ENCODE peak calls at places on chromosomes 5 and 9, in five cellular contexts. One of them, this sample, is unnamed.
A peak's percentile ranks its signal among the peaks of the same experiment; 100 is the strongest.

GRCh38 chr5:77428033-77428432 is 64.1 kb downstream of the WDR41 start:
- DNase-seq in HepG2: no peak
- DNase-seq in GM12891: no peak
- DNase-seq in GM12878: no peak
- DNase-seq in K562: no peak
- DNase-seq in this sample: no peak

GRCh38 chr9:14352549-14352948 is 38.6 kb upstream of the NFIB start:
- DNase-seq in HepG2: peak; percentile 30
- DNase-seq in GM12891: no peak
- DNase-seq in K562: no peak
- DNase-seq in GM12878: no peak
- DNase-seq in this sample: no peak

GRCh38 chr9:110687497-110687896 is 18.9 kb downstream of the MUSK start:
- DNase-seq in GM12878: no peak
- DNase-seq in HepG2: no peak
- DNase-seq in GM12891: no peak
- DNase-seq in K562: no peak
- DNase-seq in this sample: no peak

GRCh38 chr9:137948642-137949041 is 71.1 kb downstream of the CACNA1B start:
- DNase-seq in GM12891: no peak
- DNase-seq in K562: no peak
- DNase-seq in HepG2: no peak
- DNase-seq in GM12878: no peak
- DNase-seq in this sample: no peak

GRCh38 chr9:34124103-34124502 is 2.4 kb downstream of the DCAF12 start:
- DNase-seq in HepG2: no peak
- DNase-seq in K562: peak; percentile 51
- DNase-seq in GM12878: no peak
- DNase-seq in GM12891: no peak
- DNase-seq in this sample: no peak

GRCh38 chr5:125870271-125870670 is 552.9 kb upstream of the GRAMD2B start:
- DNase-seq in GM12891: no peak
- DNase-seq in K562: no peak
- DNase-seq in HepG2: no peak
- DNase-seq in GM12878: no peak
- DNase-seq in this sample: no peak

GRCh38 chr5:157670662-157671591 is at the start of gene C5orf52:
- DNase-seq in K562: no peak
- DNase-seq in HepG2: peak; percentile 47
- DNase-seq in GM12891: peak; percentile 48
- DNase-seq in GM12878: peak; percentile 23
- DNase-seq in this sample: peak; percentile 45

GRCh38 chr5:65085181-65085580 is 316.5 kb downstream of the CWC27 start:
- DNase-seq in GM12878: no peak
- DNase-seq in GM12891: no peak
- DNase-seq in K562: no peak
- DNase-seq in HepG2: no peak
- DNase-seq in this sample: no peak

GRCh38 chr9:17503196-17503595 is 75.7 kb upstream of the SH3GL2 start:
- DNase-seq in K562: no peak
- DNase-seq in HepG2: no peak
- DNase-seq in GM12878: no peak
- DNase-seq in GM12891: no peak
- DNase-seq in this sample: no peak

GRCh38 chr5:144697847-144698262 is 527.2 kb downstream of the KCTD16 start:
- DNase-seq in GM12878: no peak
- DNase-seq in GM12891: no peak
- DNase-seq in K562: no peak
- DNase-seq in HepG2: no peak
- DNase-seq in this sample: no peak

GRCh38 chr9:100602302-100602930 is 24.5 kb downstream of the CAVIN4 start:
- DNase-seq in K562: peak; percentile 36
- DNase-seq in HepG2: peak; percentile 43
- DNase-seq in GM12891: no peak
- DNase-seq in GM12878: no peak
- DNase-seq in this sample: no peak

GRCh38 chr9:70257991-70258691 is 637 bp upstream of the SMC5 start:
- DNase-seq in GM12891: peak; percentile 7
- DNase-seq in K562: peak; percentile 14
- DNase-seq in GM12878: no peak
- DNase-seq in HepG2: peak; percentile 26
- DNase-seq in this sample: peak; percentile 1

GRCh38 chr5:57231607-57232006 is 57.7 kb downstream of the GPBP1 start:
- DNase-seq in GM12878: no peak
- DNase-seq in K562: no peak
- DNase-seq in HepG2: no peak
- DNase-seq in GM12891: no peak
- DNase-seq in this sample: no peak

GRCh38 chr5:68220260-68220659 is 4.7 kb downstream of the PIK3R1 start:
- DNase-seq in K562: no peak
- DNase-seq in GM12891: no peak
- DNase-seq in GM12878: no peak
- DNase-seq in HepG2: no peak
- DNase-seq in this sample: no peak

GRCh38 chr5:117454716-117455212 is 880.1 kb upstream of the SEMA6A start:
- DNase-seq in GM12891: peak; percentile 4
- DNase-seq in HepG2: peak; percentile 50
- DNase-seq in GM12878: peak; percentile 20
- DNase-seq in K562: peak; percentile 29
- DNase-seq in this sample: no peak

GRCh38 chr9:806285-807156 is 35.0 kb upstream of the DMRT1 start:
- DNase-seq in GM12891: no peak
- DNase-seq in GM12878: peak; percentile 4
- DNase-seq in K562: peak; percentile 9
- DNase-seq in HepG2: peak; percentile 35
- DNase-seq in this sample: no peak
- TF ChIP-seq TAF1 in GM12891: no peak
- TF ChIP-seq TAF1 in GM12878: no peak
- TF ChIP-seq TAF1 in K562: no peak
- TF ChIP-seq TAF1 in HepG2: no peak
- TF ChIP-seq TAF1 in this sample: no peak

DNA sequence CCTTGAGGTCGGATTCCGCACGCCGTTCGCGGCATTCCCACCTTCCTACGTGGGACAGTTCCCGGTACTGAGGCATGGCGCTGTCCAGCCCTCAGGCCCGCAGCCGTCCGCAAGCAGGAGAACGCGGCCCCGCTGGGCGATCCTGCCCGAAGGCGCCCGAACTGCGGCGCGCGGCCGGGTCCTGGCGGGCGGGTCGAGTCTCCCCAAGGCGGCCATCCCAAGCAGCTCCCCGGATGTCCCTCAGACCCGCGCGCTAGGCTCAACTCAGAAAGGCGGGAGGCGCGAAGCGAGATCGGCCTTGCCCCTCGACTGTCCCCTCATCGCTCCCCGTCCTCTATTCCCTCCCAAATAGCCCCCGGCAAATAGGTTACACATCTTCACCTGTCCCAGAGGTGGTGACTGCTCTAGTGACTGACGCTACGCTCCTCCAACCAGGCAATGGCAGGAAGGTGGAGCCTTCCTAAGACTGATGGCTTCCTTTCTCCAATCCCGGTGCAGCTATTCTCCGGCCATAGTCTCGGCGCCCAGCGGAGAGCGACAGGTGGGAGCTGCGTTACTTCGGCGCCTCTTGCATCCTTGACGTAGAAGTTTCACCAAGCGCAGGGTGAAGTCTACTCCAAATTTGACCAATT is 787 bp upstream of the ANKHD1 start:
- DNase-seq in HepG2: peak; percentile 96
- DNase-seq in K562: peak; percentile 93
- DNase-seq in GM12878: peak; percentile 95
- DNase-seq in GM12891: peak; percentile 75
- DNase-seq in this sample: peak; percentile 74
- TF ChIP-seq POLR2A in HepG2: peak; percentile 74
- TF ChIP-seq POLR2A in K562: peak; percentile 83
- TF ChIP-seq POLR2A in GM12878: peak; percentile 75
- TF ChIP-seq POLR2A in GM12891: peak; percentile 72
- TF ChIP-seq POLR2A in this sample: peak; percentile 75

DNA sequence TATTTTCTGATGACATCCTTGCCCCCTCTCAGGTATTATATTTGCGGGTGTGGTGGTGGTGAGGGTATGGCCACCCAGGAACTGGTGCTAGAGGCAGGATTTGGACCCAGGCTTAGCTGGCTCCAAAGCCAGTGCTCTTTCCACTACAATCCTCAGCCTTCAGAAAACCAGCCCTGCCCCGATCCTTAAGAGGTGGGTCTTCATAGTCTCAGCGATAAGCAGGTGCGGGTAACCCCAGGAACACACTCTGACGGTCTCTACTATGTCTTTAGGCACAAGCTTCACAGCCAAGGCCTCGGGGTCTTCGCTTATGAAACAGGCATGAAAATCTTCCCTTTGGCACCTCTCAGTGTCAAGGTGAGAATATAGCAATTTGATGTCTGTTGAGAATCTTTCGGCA is 169.3 kb downstream of the FGF18 start:
- DNase-seq in K562: no peak
- DNase-seq in HepG2: no peak
- DNase-seq in GM12878: no peak
- DNase-seq in GM12891: no peak
- DNase-seq in this sample: no peak
- TF ChIP-seq TAF1 in K562: no peak
- TF ChIP-seq TAF1 in HepG2: no peak
- TF ChIP-seq TAF1 in GM12878: no peak
- TF ChIP-seq TAF1 in GM12891: no peak
- TF ChIP-seq TAF1 in this sample: no peak

GRCh38 chr5:471750-472058 is 28.7 kb downstream of the EXOC3 start:
- DNase-seq in HepG2: no peak
- DNase-seq in GM12891: no peak
- DNase-seq in GM12878: no peak
- DNase-seq in K562: no peak
- DNase-seq in this sample: no peak

GRCh38 chr5:470961-471749 is 28.2 kb downstream of the EXOC3 start:
- DNase-seq in GM12878: no peak
- DNase-seq in GM12891: no peak
- DNase-seq in HepG2: no peak
- DNase-seq in K562: no peak
- DNase-seq in this sample: no peak

GRCh38 chr5:473344-474192 is 30.6 kb downstream of the EXOC3 start:
- DNase-seq in GM12878: no peak
- DNase-seq in HepG2: peak; percentile 27
- DNase-seq in K562: no peak
- DNase-seq in GM12891: no peak
- DNase-seq in this sample: peak; percentile 66

GRCh38 chr5:472076-472655 is 29.2 kb downstream of the EXOC3 start:
- DNase-seq in K562: peak; percentile 51
- DNase-seq in GM12878: no peak
- DNase-seq in GM12891: no peak
- DNase-seq in HepG2: no peak
- DNase-seq in this sample: no peak

GRCh38 chr5:472656-473343 is 29.8 kb downstream of the EXOC3 start:
- DNase-seq in K562: peak; percentile 100
- DNase-seq in GM12891: peak; percentile 99
- DNase-seq in GM12878: no peak
- DNase-seq in HepG2: peak; percentile 52
- DNase-seq in this sample: peak; percentile 97
- TF ChIP-seq POLR2A in K562: peak; percentile 68
- TF ChIP-seq POLR2A in GM12891: peak; percentile 74
- TF ChIP-seq POLR2A in GM12878: peak; percentile 93
- TF ChIP-seq POLR2A in HepG2: no peak
- TF ChIP-seq POLR2A in this sample: peak; percentile 80

GRCh38 chr9:35563791-35564197 is 41.3 kb upstream of the TESK1 start:
- DNase-seq in HepG2: peak; percentile 63
- DNase-seq in GM12891: no peak
- DNase-seq in K562: peak; percentile 38
- DNase-seq in GM12878: no peak
- DNase-seq in this sample: no peak
- TF ChIP-seq TAF1 in HepG2: no peak
- TF ChIP-seq TAF1 in GM12891: no peak
- TF ChIP-seq TAF1 in K562: no peak
- TF ChIP-seq TAF1 in GM12878: no peak
- TF ChIP-seq TAF1 in this sample: no peak

GRCh38 chr9:19185191-19185590 is 45.3 kb upstream of the DENND4C start:
- DNase-seq in GM12878: no peak
- DNase-seq in GM12891: no peak
- DNase-seq in HepG2: no peak
- DNase-seq in K562: no peak
- DNase-seq in this sample: no peak

GRCh38 chr9:19186240-19186639 is 44.3 kb upstream of the DENND4C start:
- DNase-seq in GM12891: no peak
- DNase-seq in GM12878: no peak
- DNase-seq in HepG2: no peak
- DNase-seq in K562: no peak
- DNase-seq in this sample: no peak

GRCh38 chr9:19181002-19181401 is 49.5 kb upstream of the DENND4C start:
- DNase-seq in GM12878: no peak
- DNase-seq in K562: no peak
- DNase-seq in GM12891: no peak
- DNase-seq in HepG2: no peak
- DNase-seq in this sample: no peak

GRCh38 chr9:19181556-19181955 is 48.9 kb upstream of the DENND4C start:
- DNase-seq in HepG2: no peak
- DNase-seq in K562: no peak
- DNase-seq in GM12891: no peak
- DNase-seq in GM12878: no peak
- DNase-seq in this sample: no peak

DNA sequence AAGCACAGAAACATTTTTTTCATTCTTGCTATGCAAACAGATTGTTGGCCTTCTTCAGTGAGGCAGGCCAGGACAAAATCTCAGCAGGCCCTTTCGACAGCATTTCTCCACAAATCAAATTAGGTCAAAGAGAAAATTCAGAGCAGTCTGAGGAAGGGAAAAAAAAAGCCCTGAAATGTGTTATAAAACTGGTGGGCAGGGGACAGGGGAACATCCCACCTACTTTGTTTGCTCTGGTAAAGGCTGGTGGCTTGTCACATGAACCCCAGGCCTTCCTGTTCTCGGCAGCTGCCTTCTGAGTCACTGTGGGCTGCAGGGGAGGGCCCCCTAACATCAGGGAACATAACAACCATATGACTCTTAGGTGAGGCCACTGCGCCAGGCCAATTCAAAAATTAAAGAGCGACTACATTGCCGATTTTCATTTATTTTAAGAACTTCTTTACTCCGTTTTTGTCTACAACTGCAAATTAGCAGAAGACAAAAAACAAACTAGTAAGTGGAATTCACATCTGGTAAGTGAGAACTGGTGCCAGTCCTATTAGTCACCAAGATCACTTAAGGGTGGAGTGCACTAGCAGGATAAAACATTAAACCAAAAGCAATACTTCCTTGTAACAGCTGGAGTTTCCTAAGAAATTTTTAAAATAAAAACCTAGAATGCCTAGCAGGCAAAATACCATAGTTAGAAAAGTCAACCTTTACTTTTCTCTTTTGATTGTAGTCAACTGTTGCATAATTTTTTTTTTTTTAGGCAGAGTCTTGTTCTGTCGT is 46.2 kb upstream of the DENND4C start:
- DNase-seq in GM12891: peak; percentile 40
- DNase-seq in GM12878: peak; percentile 46
- DNase-seq in K562: peak; percentile 32
- DNase-seq in HepG2: peak; percentile 76
- DNase-seq in this sample: peak; percentile 38
- TF ChIP-seq POLR2A in GM12891: no peak
- TF ChIP-seq POLR2A in GM12878: peak; percentile 37
- TF ChIP-seq POLR2A in K562: no peak
- TF ChIP-seq POLR2A in HepG2: no peak
- TF ChIP-seq POLR2A in this sample: no peak

This sample was measured in GM12892.